ENCODE peak calls at places on chromosomes 2 and 18, in seven cellular contexts. G is lower lobe of right lung, Q is fibroblast of lung, H is endothelial cell of umbilical vein, V is pancreas, L is colonic mucosa, I is body of pancreas. C is an unnamed sample. For H3K27me3, the result is how much of the 10 kb centered on the place peaks cover.

GRCh38 chr2:239937866-239938640 is 87.1 kb downstream of the NDUFA10 start:
- DNase-seq in G (peak), Q (no peak), H (no peak), V (no peak), L (no peak), I (no peak), C (no peak)

GRCh38 chr2:43228782-43229659 is 2.6 kb upstream of the ZFP36L2 start:
- DNase-seq in G (peak), Q (peak), H (peak), V (no peak), L (no peak), I (peak), C (no peak)

GRCh38 chr2:20242727-20243377 is 17.9 kb upstream of the SDC1 start:
- DNase-seq in G (no peak), Q (no peak), H (no peak), V (no peak), L (no peak), I (no peak), C (no peak)

GRCh38 chr2:120109186-120110061 is 96.5 kb downstream of the EPB41L5 start:
- DNase-seq in G (no peak), Q (peak), H (peak), V (no peak), L (no peak), I (no peak), C (peak)

GRCh38 chr2:201472411-201472810 is 20.9 kb downstream of the STRADB start:
- DNase-seq in G (no peak), Q (peak), H (no peak), V (no peak), L (no peak), I (no peak), C (no peak)

GRCh38 chr2:212360068-212360460 is 178.5 kb downstream of the ERBB4 start:
- DNase-seq in G (no peak), Q (no peak), H (no peak), V (no peak), L (no peak), I (no peak), C (no peak)

GRCh38 chr18:70374154-70374553 is 85.3 kb downstream of the SOCS6 start:
- DNase-seq in G (no peak), Q (peak), H (no peak), V (no peak), L (no peak), I (no peak), C (no peak)

GRCh38 chr2:11539317-11540147 is 5.7 kb downstream of the GREB1 start:
- DNase-seq in G (no peak), Q (no peak), H (no peak), V (peak), L (no peak), I (peak), C (no peak)

GRCh38 chr2:143452817-143453462 is 323.7 kb downstream of the ARHGAP15 start:
- DNase-seq in G (no peak), Q (no peak), H (no peak), V (no peak), L (no peak), I (no peak), C (no peak)

GRCh38 chr2:172962824-172963223 is 112.8 kb upstream of the MAP3K20 start:
- DNase-seq in G (no peak), Q (peak), H (peak), V (no peak), L (no peak), I (no peak), C (no peak)

GRCh38 chr18:9539283-9539682 is 64.0 kb downstream of the RALBP1 start:
- DNase-seq in G (no peak), Q (peak), H (peak), V (no peak), L (no peak), I (no peak), C (no peak)

GRCh38 chr2:133197156-133197555 is 371.1 kb downstream of the NCKAP5 start:
- DNase-seq in G (no peak), Q (no peak), H (no peak), V (no peak), L (no peak), I (no peak), C (no peak)

GRCh38 chr2:241859436-241860183 is 916 bp upstream of the PDCD1 start:
- DNase-seq in G (peak), Q (no peak), H (no peak), V (no peak), L (peak), I (peak), C (no peak)

GRCh38 chr2:231780123-231780908 is 766 bp downstream of the PDE6D start:
- DNase-seq in G (no peak), Q (peak), H (peak), V (peak), L (peak), I (no peak), C (peak)

GRCh38 chr2:231780909-231781797 is at the start of gene PDE6D:
- DNase-seq in G (peak), Q (peak), H (peak), V (peak), L (peak), I (peak), C (peak)

GRCh38 chr2:231785413-231785812 is 832 bp upstream of the COPS7B start:
- DNase-seq in G (no peak), Q (no peak), H (no peak), V (no peak), L (no peak), I (no peak), C (no peak)

GRCh38 chr2:231785822-231786176 is 446 bp upstream of the COPS7B start:
- DNase-seq in G (no peak), Q (no peak), H (no peak), V (no peak), L (no peak), I (no peak), C (no peak)

GRCh38 chr2:231781798-231782726 is 980 bp upstream of the PDE6D start:
- DNase-seq in G (no peak), Q (peak), H (peak), V (no peak), L (peak), I (no peak), C (no peak)
- TF ChIP-seq CTCF in G (no peak), Q (no peak), H (no peak), V (no peak), L (no peak), I (no peak), C (no peak)

GRCh38 chr2:231392431-231393148 is 2.9 kb upstream of the B3GNT7 start:
- DNase-seq in G (no peak), Q (no peak), H (no peak), V (no peak), L (no peak), I (no peak), C (no peak)
- H3K4me3 ChIP-seq in G (no peak), Q (no peak), H (no peak), V (no peak), L (no peak), I (no peak), C (no peak)

DNA sequence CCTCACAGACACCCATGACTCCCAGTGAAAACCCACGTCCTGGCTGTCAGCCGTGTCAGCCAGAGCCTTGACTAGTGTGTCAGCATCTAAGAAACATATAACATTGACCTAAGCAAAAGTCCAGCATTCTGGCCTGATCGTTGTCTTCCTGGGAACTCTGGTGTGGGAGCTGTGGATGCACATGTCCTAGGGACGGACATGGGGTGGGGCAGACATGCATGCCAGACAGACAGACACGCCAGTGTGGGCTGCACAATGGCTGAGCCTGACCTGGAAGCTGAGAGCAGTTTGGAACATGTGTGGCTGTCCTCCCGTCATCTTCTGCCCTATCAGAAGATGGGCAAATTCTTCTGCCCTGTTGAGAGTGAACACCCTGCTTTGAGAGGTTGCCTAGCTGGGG is 245.5 kb downstream of the FAM210A start:
- DNase-seq in G (no peak), Q (no peak), H (no peak), V (no peak), L (no peak), I (no peak), C (no peak)
- H3K27me3 ChIP-seq in G (under half), Q (under half), H (under half), V (under half), L (under half), I (under half), C (under half)

DNA sequence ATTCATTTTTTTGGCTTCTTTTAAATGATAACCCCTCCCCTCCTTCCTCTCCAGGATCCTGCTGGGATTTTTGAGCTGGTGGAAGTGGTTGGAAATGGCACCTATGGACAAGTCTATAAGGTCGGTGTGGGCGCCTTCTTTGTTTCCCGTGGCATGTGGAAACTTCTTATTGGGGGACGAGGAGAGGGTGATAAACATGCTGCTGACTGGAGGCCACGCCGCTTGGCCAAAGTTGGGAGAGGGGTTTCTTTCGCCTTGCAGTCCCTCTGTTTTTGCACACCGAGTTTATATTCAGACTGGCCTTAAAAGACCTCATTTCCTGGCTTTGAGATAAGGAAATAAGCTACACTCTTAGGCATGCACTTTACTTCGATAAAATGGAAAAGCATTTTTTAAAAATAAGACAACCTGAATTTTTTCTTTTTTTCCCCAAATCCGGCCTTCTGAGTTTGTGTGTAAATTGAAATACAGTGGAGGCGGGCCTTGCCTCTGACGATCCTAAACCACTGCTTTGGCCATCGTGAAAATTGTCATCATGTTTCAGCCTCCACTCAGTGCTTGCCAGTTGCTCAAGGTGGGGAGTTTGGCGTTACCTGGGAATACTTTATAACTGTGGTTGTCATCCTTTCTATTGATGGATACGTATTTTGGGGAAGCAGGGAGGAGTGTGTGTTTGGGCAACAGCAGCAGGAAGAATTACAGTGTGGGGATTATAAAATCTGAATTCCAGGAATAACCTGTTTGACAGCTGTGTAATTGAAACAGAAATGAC is 1.1 kb downstream of the MAP4K4 start:
- DNase-seq in G (no peak), Q (peak), H (peak), V (no peak), L (peak), I (no peak), C (peak)
- TF ChIP-seq CTCF in G (no peak), Q (no peak), H (no peak), V (no peak), L (no peak), I (no peak), C (no peak)

C was measured in Caco-2.